ENCODE peak calls at places on chromosomes 4 and X, in six cellular contexts. H is EL; Y is activated naive CD8-positive, alpha-beta T cell treated with anti-CD3 and anti-CD28 coated beads for 36 hours; R is RWPE2; C is posterior cingulate gyrus; Q is Calu3. V is an unnamed sample.

GRCh38 chrX:151563449-151563848 is at the start of gene PASD1:
- DNase-seq in H (no peak), Y (no peak), R (no peak), C (no peak), Q (no peak), V (no peak)

GRCh38 chrX:2348225-2348624 is 152.6 kb downstream of the DHRSX start:
- DNase-seq in H (no peak), Y (no peak), R (no peak), C (no peak), Q (no peak), V (no peak)

GRCh38 chr4:140049924-140050681 is 103.9 kb downstream of the MAML3 start:
- DNase-seq in H (peak; percentile 13), Y (peak; percentile 22), R (no peak), C (no peak), Q (no peak), V (no peak)

GRCh38 chr4:80192937-80193336 is 4.4 kb upstream of the PRDM8 start:
- DNase-seq in H (peak; percentile 70), Y (no peak), R (no peak), C (no peak), Q (no peak), V (no peak)

GRCh38 chr4:2363056-2363719 is 55.3 kb downstream of the ZFYVE28 start:
- DNase-seq in H (peak; percentile 9), Y (no peak), R (no peak), C (no peak), Q (no peak), V (no peak)

GRCh38 chr4:183171484-183172267 is 72.6 kb downstream of the WWC2 start:
- DNase-seq in H (peak; percentile 34), Y (no peak), R (no peak), C (no peak), Q (no peak), V (no peak)

GRCh38 chr4:83320548-83320947 is 14.1 kb downstream of the HPSE start:
- DNase-seq in H (peak; percentile 70), Y (peak; percentile 10), R (no peak), C (no peak), Q (no peak), V (peak; percentile 27)

GRCh38 chr4:72969957-72970356 is 99.6 kb downstream of the COX18 start:
- DNase-seq in H (no peak), Y (no peak), R (no peak), C (no peak), Q (no peak), V (no peak)

GRCh38 chrX:42536286-42536685 is 241.7 kb downstream of the PPP1R2C start:
- DNase-seq in H (no peak), Y (no peak), R (no peak), C (no peak), Q (no peak), V (no peak)